ENCODE peak calls at places on chromosomes 5 and 9, in eight cellular contexts. L, J, A, Q, T, U, D and Z are unnamed samples.

GRCh38 chr5:32083981-32084430 is 90.1 kb downstream of the GOLPH3 start:
- DNase-seq in A (no peak), L (no peak), D (peak), T (no peak), Q (no peak), J (no peak), U (no peak), Z (no peak)

GRCh38 chr5:136703706-136704105 is 338.4 kb upstream of the TRPC7 start:
- DNase-seq in T (no peak), J (no peak), A (no peak), L (no peak), Q (no peak), U (no peak), D (no peak), Z (no peak)

GRCh38 chr5:122844916-122845252 is 529 bp upstream of the SNX24 start:
- DNase-seq in L (no peak), D (no peak), T (no peak), J (peak), A (no peak), U (no peak), Q (peak), Z (no peak)

GRCh38 chr5:73118331-73119011 is 1.9 kb upstream of the TMEM171 start:
- DNase-seq in T (no peak), Q (no peak), D (peak), U (peak), A (no peak), L (no peak), J (peak), Z (peak)

GRCh38 chr9:20084125-20084524 is 295.3 kb upstream of the SLC24A2 start:
- DNase-seq in U (no peak), D (no peak), J (no peak), T (no peak), A (no peak), L (no peak), Q (no peak), Z (no peak)

GRCh38 chr9:82930116-82930515 is 132.8 kb downstream of the RASEF start:
- DNase-seq in U (no peak), T (no peak), L (no peak), Q (no peak), A (no peak), D (no peak), J (no peak), Z (no peak)

GRCh38 chr9:36396985-36397384 is 3.1 kb downstream of the RNF38 start:
- DNase-seq in Q (no peak), J (no peak), L (no peak), D (no peak), A (peak), U (no peak), T (no peak), Z (no peak)

GRCh38 chr9:78807286-78807685 is 510.4 kb downstream of the PSAT1 start:
- DNase-seq in D (no peak), J (no peak), Q (no peak), A (no peak), T (no peak), L (no peak), U (no peak), Z (no peak)

GRCh38 chr9:121650220-121651013 is 1.0 kb upstream of the DAB2IP start:
- DNase-seq in Q (peak), D (peak), L (no peak), T (peak), U (peak), J (peak), A (peak), Z (peak)

GRCh38 chr5:176178789-176179188 is 59.4 kb upstream of the SIMC1 start:
- DNase-seq in U (no peak), D (peak), J (no peak), A (peak), Q (no peak), T (no peak), L (no peak), Z (peak)

GRCh38 chr5:124655943-124656459 is 90.4 kb downstream of the ZNF608 start:
- DNase-seq in D (peak), U (peak), Q (peak), A (peak), T (no peak), J (peak), L (no peak), Z (peak)

GRCh38 chr5:135887881-135888614 is 7.6 kb downstream of the IL9 start:
- DNase-seq in T (no peak), D (peak), A (peak), Q (peak), U (no peak), L (no peak), J (no peak), Z (no peak)

GRCh38 chr5:43216941-43217340 is 24.9 kb downstream of the NIM1K start:
- DNase-seq in J (no peak), A (no peak), Q (no peak), L (no peak), T (no peak), D (no peak), U (no peak), Z (no peak)

GRCh38 chr5:163460562-163461176 is at the start of gene HMMR:
- DNase-seq in A (peak), D (peak), Q (peak), L (no peak), U (peak), J (no peak), T (no peak), Z (peak)

GRCh38 chr5:136012041-136012804 is 16.6 kb upstream of the TGFBI start:
- DNase-seq in T (no peak), U (no peak), L (no peak), J (no peak), A (peak), Q (peak), D (no peak), Z (no peak)

GRCh38 chr9:113632776-113633590 is 169.5 kb downstream of the RGS3 start:
- DNase-seq in L (no peak), A (no peak), U (no peak), J (peak), T (no peak), Q (peak), D (no peak), Z (no peak)

GRCh38 chr5:166786889-166787288 is 1504.6 kb upstream of the WWC1 start:
- DNase-seq in T (no peak), A (no peak), J (no peak), D (no peak), Q (no peak), U (no peak), L (no peak), Z (no peak)

GRCh38 chr9:132955768-132956167 is 11.4 kb upstream of the TSC1 start:
- DNase-seq in Q (no peak), U (no peak), A (no peak), J (no peak), L (no peak), D (no peak), T (no peak), Z (no peak)
- TF ChIP-seq POLR2A in Q (no peak), U (no peak), A (no peak), J (no peak), L (no peak), D (no peak), T (no peak), Z (no peak)

DNA sequence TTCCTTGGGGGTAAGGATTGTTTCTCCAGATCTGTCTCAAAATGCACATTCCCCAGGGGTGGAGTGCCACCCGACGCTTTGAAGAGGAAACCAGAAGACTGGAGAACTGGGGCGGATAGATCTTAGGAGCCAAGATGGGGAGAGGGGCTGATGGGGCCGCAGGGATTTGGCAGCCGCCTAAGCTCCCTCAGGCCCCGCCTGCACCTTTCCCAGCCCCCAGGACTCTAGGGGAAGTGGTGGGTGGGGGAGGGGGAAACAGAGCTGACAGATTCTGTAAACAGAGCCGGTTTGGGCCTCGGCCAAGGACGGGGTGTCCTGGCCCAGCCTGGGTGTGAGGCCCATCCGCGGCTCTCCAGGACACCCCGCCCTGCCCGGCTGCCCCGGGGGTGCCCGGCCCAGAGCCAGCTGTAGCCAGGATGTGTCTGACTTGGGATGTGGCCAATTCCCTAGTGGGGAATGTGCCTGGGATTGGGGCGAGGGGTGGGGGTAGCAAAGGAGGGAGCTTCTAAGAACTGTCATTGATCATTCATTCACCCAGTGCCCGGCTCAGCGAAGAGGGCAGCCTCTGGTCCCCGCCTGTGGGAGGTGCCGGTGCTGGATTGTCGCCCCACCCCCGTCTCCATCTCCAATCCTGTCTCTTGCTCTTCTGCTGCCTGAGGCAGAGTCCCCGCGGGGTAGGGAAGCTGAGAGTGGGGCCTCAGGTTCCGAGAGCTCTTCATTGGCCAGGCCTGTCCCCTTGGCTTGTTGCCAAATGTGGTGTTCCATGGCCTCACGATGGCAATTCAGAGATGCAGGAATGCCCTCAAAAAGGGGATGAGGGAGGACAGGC is 54.8 kb upstream of the CDKN2AIPNL start:
- DNase-seq in J (peak), D (peak), L (peak), A (peak), T (peak), U (peak), Q (peak), Z (peak)
- TF ChIP-seq POLR2A in J (peak), D (no peak), L (peak), A (peak), T (peak), U (no peak), Q (no peak), Z (peak)

GRCh38 chr9:97758334-97758916 is 61.3 kb upstream of the XPA start:
- DNase-seq in U (no peak), D (no peak), T (no peak), J (no peak), L (no peak), A (no peak), Q (no peak), Z (no peak)

GRCh38 chr9:97756991-97757390 is 59.9 kb upstream of the XPA start:
- DNase-seq in J (no peak), T (no peak), Q (no peak), D (no peak), U (no peak), L (no peak), A (no peak), Z (no peak)

GRCh38 chr9:97761879-97762278 is 64.7 kb upstream of the XPA start:
- DNase-seq in A (no peak), Q (no peak), D (no peak), T (no peak), U (no peak), L (no peak), J (no peak), Z (no peak)

GRCh38 chr9:97761066-97761598 is 64.0 kb upstream of the XPA start:
- DNase-seq in Q (no peak), D (peak), U (no peak), T (no peak), L (no peak), A (no peak), J (no peak), Z (no peak)

DNA sequence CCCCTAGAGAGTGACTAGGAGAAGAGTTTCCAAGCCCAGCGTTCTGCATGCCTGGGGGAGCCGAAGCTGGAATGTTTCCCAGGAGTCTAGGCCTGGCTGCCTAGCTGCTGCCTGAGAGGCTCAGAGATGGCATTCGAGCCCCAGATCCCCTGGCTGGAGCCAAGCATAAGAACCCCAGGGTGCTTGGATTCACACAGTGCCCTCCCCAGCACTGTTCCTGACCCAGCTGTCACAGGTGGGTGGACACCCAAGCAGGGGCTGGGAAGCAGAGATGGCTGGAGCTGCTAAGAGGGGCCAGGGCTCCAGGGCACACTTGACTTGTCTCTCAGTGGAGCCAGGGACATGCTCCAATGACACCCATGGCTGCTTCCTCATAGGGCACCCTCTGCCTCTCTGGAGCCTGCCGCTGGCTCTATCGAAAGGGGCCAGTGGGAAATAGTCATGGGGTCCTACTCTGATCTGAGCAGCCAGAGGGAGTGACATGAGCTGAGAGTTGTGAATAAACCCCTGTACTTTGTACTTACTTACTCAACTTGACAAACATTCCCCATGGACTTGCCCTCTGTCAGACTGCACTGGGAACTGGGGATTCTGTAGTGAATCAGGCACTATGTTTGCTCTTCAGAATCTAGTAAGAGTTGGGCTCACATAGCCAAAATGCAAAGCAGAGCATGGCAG is 62.6 kb upstream of the XPA start:
- DNase-seq in T (no peak), Q (no peak), U (no peak), A (peak), J (no peak), D (peak), L (no peak), Z (no peak)
- TF ChIP-seq POLR2A in T (no peak), Q (no peak), U (no peak), A (no peak), J (no peak), D (peak), L (no peak), Z (no peak)

DNA sequence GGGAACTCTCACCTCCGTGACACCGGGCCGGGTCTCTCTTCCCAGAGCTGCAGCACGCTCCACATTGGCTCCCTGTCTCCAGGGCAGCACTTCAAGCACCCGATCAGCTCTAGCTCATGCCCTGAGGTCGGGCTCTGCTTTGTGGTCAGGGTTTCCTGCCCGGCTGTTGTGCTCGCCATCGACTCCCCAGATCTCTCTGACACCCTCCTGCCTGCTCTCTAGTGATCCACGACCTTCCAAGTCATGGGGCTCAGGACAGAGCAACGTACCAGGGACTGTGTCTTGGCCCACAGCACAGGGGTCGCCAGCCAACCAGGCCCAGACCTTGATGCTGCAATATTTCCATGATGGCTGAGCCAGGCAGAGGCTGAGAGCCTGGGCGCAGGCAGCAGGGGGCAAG is 45.1 kb downstream of the PRRT1B start:
- DNase-seq in Q (no peak), U (no peak), J (no peak), A (no peak), D (no peak), L (no peak), T (peak), Z (no peak)
- TF ChIP-seq POLR2A in Q (no peak), U (no peak), J (no peak), A (no peak), D (no peak), L (no peak), T (no peak), Z (no peak)

DNA sequence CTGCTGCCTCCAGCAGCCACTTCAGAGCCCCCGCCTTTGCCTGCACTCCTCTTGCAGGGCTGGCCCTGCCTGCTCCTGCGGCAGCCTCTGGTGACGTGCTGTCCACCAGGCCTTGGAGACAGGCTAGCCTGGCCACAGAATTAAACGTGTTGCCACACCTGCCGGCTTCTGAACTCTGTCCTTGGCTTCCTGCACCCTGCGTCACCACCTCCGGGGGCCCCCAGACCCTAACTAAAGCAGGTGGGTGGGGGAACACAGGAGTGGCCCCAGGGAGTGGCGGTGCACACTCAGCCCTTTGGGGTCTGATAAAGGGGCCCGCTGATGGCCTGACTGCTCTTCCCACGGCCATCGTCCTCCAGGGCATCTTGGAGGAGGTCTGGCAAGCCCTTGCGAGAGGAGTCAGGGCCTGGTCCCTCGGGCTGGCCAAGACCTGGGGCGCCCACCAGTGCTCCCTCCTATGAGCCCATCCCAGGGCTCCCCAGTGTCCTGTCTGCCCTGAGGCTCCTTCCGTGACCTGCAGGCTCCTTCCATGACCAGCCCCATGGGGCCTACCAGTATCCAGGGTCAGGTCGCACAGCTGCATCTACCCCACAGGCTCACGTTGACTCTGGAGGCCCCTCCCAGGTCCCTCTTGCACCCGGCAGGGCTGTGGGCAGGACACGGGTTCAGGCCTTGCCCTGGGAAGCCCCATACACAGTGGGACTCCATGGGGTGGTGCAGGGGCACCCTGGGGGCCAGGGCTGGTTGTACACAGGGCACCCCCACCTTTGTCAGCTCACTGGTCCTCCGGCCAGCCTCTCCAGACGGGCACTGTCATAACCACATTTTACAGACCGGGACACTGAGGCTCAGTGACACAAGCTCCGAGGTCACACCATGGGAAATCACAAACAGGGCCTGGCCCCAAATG is 1.0 kb upstream of the MAMDC4 start:
- DNase-seq in D (no peak), T (no peak), Q (no peak), L (no peak), A (no peak), U (peak), J (peak), Z (no peak)
- TF ChIP-seq POLR2A in D (peak), T (no peak), Q (no peak), L (no peak), A (no peak), U (no peak), J (no peak), Z (no peak)

GRCh38 chr9:13535141-13535540 is 255.6 kb upstream of the MPDZ start:
- DNase-seq in U (no peak), Q (no peak), A (no peak), L (no peak), J (no peak), T (no peak), D (no peak), Z (no peak)

GRCh38 chr9:13529321-13530104 is 250.0 kb upstream of the MPDZ start:
- DNase-seq in L (no peak), J (no peak), U (no peak), T (no peak), Q (no peak), A (no peak), D (no peak), Z (no peak)

GRCh38 chr9:13534006-13534405 is 254.5 kb upstream of the MPDZ start:
- DNase-seq in D (no peak), J (no peak), A (no peak), T (no peak), L (no peak), U (no peak), Q (no peak), Z (no peak)

GRCh38 chr9:13532407-13532806 is 252.9 kb upstream of the MPDZ start:
- DNase-seq in J (no peak), U (no peak), A (no peak), T (no peak), Q (no peak), D (no peak), L (no peak), Z (no peak)
- TF ChIP-seq POLR2A in J (no peak), U (no peak), A (no peak), T (no peak), Q (no peak), D (no peak), L (no peak), Z (no peak)

GRCh38 chr9:98192503-98193335 is at the start of gene CORO2A:
- DNase-seq in A (peak), Q (peak), L (peak), D (peak), U (peak), T (peak), J (peak), Z (peak)
- TF ChIP-seq POLR2A in A (peak), Q (no peak), L (peak), D (peak), U (peak), T (peak), J (peak), Z (no peak)